ENCODE peak calls at places on chromosome 10, in ten cellular contexts. R is aorta; F is cardiac muscle cell; B is heart right ventricle; E is pancreas; X is fibroblast of lung; J is PC-3; L is CD8-positive, alpha-beta T cell; T is heart left ventricle; D is lower lobe of right lung. S is an unnamed sample. For H3K4me1 and H3K9me3, the result is how much of the 10 kb centered on the place peaks cover.

GRCh38 chr10:123639131-123639530 is 27.0 kb upstream of the GPR26 start:
- DNase-seq in J (no peak), R (no peak), D (no peak), X (no peak), F (no peak), B (no peak), L (no peak), T (no peak), E (no peak), S (no peak)

GRCh38 chr10:28508304-28508925 is 24.5 kb upstream of the WAC start:
- DNase-seq in B (no peak), J (no peak), F (no peak), T (no peak), D (no peak), R (no peak), E (no peak), X (no peak), L (no peak), S (no peak)

GRCh38 chr10:50379652-50380051 is 128.3 kb upstream of the ASAH2 start:
- DNase-seq in T (no peak), R (no peak), X (no peak), B (no peak), D (no peak), E (no peak), J (no peak), L (no peak), F (no peak), S (no peak)

GRCh38 chr10:68075550-68076004 is 494 bp upstream of the HERC4 start:
- DNase-seq in J (no peak), F (no peak), R (no peak), D (no peak), X (no peak), L (no peak), E (no peak), B (no peak), T (no peak), S (no peak)

GRCh38 chr10:61985715-61986114 is 84.2 kb downstream of the ARID5B start:
- DNase-seq in L (no peak), R (no peak), J (no peak), T (no peak), F (no peak), E (no peak), X (no peak), B (no peak), D (no peak), S (no peak)

GRCh38 chr10:96272256-96272985 is 1.1 kb upstream of the BLNK start:
- DNase-seq in F (no peak), T (no peak), J (no peak), R (no peak), E (no peak), L (no peak), B (no peak), X (no peak), D (no peak), S (no peak)

GRCh38 chr10:35898722-35899485 is 256.8 kb upstream of the FZD8 start:
- DNase-seq in X (no peak), T (peak), D (no peak), B (no peak), L (no peak), J (no peak), E (no peak), F (no peak), R (no peak), S (no peak)

GRCh38 chr10:97210576-97210975 is 24.8 kb upstream of the SLIT1 start:
- DNase-seq in L (peak), R (peak), E (peak), X (peak), B (peak), F (peak), T (peak), J (peak), D (peak), S (peak)

GRCh38 chr10:133266056-133266795 is 10.4 kb downstream of the ADAM8 start:
- DNase-seq in L (no peak), J (no peak), R (no peak), B (no peak), D (no peak), X (no peak), F (no peak), T (no peak), E (no peak), S (no peak)

GRCh38 chr10:118106426-118106825 is 59.7 kb upstream of the RAB11FIP2 start:
- DNase-seq in R (no peak), D (no peak), X (peak), E (no peak), F (peak), T (no peak), J (peak), B (peak), L (no peak), S (no peak)

GRCh38 chr10:88659725-88660592 is 4.3 kb upstream of the LIPF start:
- DNase-seq in T (no peak), R (no peak), L (no peak), D (no peak), B (no peak), F (no peak), J (no peak), E (no peak), X (peak), S (no peak)

GRCh38 chr10:117503170-117503885 is 39.2 kb upstream of the EMX2 start:
- DNase-seq in R (no peak), J (no peak), E (no peak), T (no peak), B (no peak), D (no peak), L (no peak), F (no peak), X (no peak), S (no peak)

GRCh38 chr10:5033061-5033770 is 29.6 kb upstream of the AKR1C2 start:
- DNase-seq in X (peak), D (no peak), B (no peak), E (no peak), R (no peak), J (peak), T (no peak), L (no peak), F (no peak), S (no peak)

GRCh38 chr10:118034755-118035154 is 12.0 kb downstream of the RAB11FIP2 start:
- DNase-seq in F (no peak), T (no peak), J (no peak), B (no peak), X (peak), E (no peak), L (no peak), R (no peak), D (peak), S (no peak)

GRCh38 chr10:116444527-116445142 is 17.0 kb downstream of the PNLIPRP3 start:
- DNase-seq in X (peak), J (peak), D (no peak), R (no peak), B (no peak), E (no peak), F (peak), L (no peak), T (no peak), S (no peak)

GRCh38 chr10:48792687-48793096 is 108.0 kb downstream of the WDFY4 start:
- DNase-seq in J (peak), R (no peak), L (no peak), E (no peak), F (no peak), B (no peak), X (peak), T (no peak), D (no peak), S (no peak)

GRCh38 chr10:125161570-125162139 is 1.3 kb upstream of the CTBP2 start:
- DNase-seq in F (peak), X (peak), L (no peak), J (no peak), R (no peak), T (no peak), B (no peak), D (peak), E (peak), S (peak)

GRCh38 chr10:92691591-92692084 is 1.9 kb downstream of the HHEX start:
- DNase-seq in L (peak), R (peak), T (peak), B (peak), E (peak), F (no peak), D (peak), X (no peak), J (no peak), S (peak)

GRCh38 chr10:103969857-103970627 is 3.1 kb downstream of the SLK start:
- DNase-seq in T (no peak), D (no peak), B (no peak), L (no peak), X (no peak), E (no peak), F (no peak), R (no peak), J (no peak), S (no peak)

GRCh38 chr10:86220626-86221025 is 146.0 kb downstream of the GRID1 start:
- DNase-seq in B (no peak), L (no peak), D (no peak), F (no peak), R (no peak), E (no peak), X (no peak), T (peak), J (no peak), S (no peak)

GRCh38 chr10:127017406-127018297 is 112.4 kb downstream of the DOCK1 start:
- DNase-seq in R (no peak), B (no peak), X (no peak), E (no peak), T (no peak), J (no peak), F (no peak), L (no peak), D (no peak), S (no peak)

GRCh38 chr10:125137601-125138438 is 22.5 kb downstream of the CTBP2 start:
- DNase-seq in F (no peak), D (peak), B (no peak), X (no peak), T (no peak), J (no peak), L (no peak), E (peak), R (no peak), S (no peak)

GRCh38 chr10:47029181-47029971 is 118.1 kb downstream of the PTPN20 start:
- DNase-seq in J (no peak), L (no peak), B (no peak), D (no peak), T (no peak), E (no peak), X (no peak), F (no peak), R (no peak), S (no peak)

GRCh38 chr10:102113956-102114857 is 6.0 kb downstream of the LDB1 start:
- DNase-seq in J (no peak), E (no peak), R (peak), B (no peak), D (no peak), T (no peak), L (peak), F (peak), X (no peak), S (peak)

GRCh38 chr10:118958984-118959916 is 70.3 kb upstream of the NANOS1 start:
- DNase-seq in J (peak), D (peak), L (no peak), E (no peak), B (peak), X (peak), R (peak), T (peak), F (no peak), S (peak)

GRCh38 chr10:31599626-31600504 is 280.8 kb downstream of the ZEB1 start:
- DNase-seq in B (no peak), X (no peak), L (no peak), F (no peak), D (no peak), R (no peak), J (peak), E (no peak), T (no peak), S (no peak)

GRCh38 chr10:8088504-8088903 is 34.0 kb downstream of the GATA3 start:
- DNase-seq in J (no peak), B (no peak), R (no peak), L (peak), F (no peak), E (no peak), T (no peak), X (no peak), D (no peak), S (no peak)

GRCh38 chr10:93751832-93752231 is 5.9 kb upstream of the LGI1 start:
- DNase-seq in D (no peak), F (peak), L (no peak), T (no peak), B (no peak), E (no peak), X (no peak), R (no peak), J (peak), S (no peak)

GRCh38 chr10:515674-516073 is 173.8 kb downstream of the DIP2C start:
- DNase-seq in T (no peak), X (no peak), L (no peak), E (no peak), B (no peak), J (no peak), D (no peak), F (no peak), R (no peak), S (no peak)

GRCh38 chr10:50582766-50583762 is 40.7 kb downstream of the SGMS1 start:
- DNase-seq in X (no peak), R (no peak), B (no peak), E (no peak), T (no peak), D (no peak), L (no peak), F (no peak), J (peak), S (no peak)

GRCh38 chr10:97222346-97222961 is 36.7 kb upstream of the SLIT1 start:
- DNase-seq in X (no peak), L (no peak), D (no peak), R (no peak), T (no peak), J (no peak), E (no peak), F (peak), B (no peak), S (no peak)

GRCh38 chr10:60526024-60526585 is 136.4 kb upstream of the ANK3 start:
- DNase-seq in R (no peak), J (peak), E (no peak), L (no peak), X (no peak), D (no peak), T (no peak), F (no peak), B (no peak), S (no peak)

GRCh38 chr10:130045091-130045652 is 65.5 kb downstream of the C10orf143 start:
- DNase-seq in R (no peak), B (no peak), X (no peak), T (no peak), L (no peak), E (no peak), F (peak), J (peak), D (no peak), S (no peak)

GRCh38 chr10:45627412-45628048 is 45.0 kb downstream of the ZFAND4 start:
- DNase-seq in E (peak), D (no peak), J (no peak), R (no peak), F (no peak), X (peak), T (peak), B (peak), L (no peak), S (no peak)

GRCh38 chr10:99235872-99236626 is 397 bp upstream of the HPSE2 start:
- DNase-seq in J (no peak), E (no peak), F (peak), D (no peak), B (no peak), L (no peak), R (peak), T (no peak), X (peak), S (no peak)

GRCh38 chr10:29668628-29669027 is 33.9 kb upstream of the SVIL start:
- DNase-seq in T (no peak), R (no peak), J (peak), X (no peak), B (no peak), F (no peak), E (no peak), L (no peak), D (no peak), S (no peak)

GRCh38 chr10:77191324-77192049 is 446.1 kb downstream of the KCNMA1 start:
- DNase-seq in T (no peak), F (no peak), D (no peak), E (no peak), X (no peak), J (no peak), R (no peak), L (no peak), B (no peak), S (no peak)

GRCh38 chr10:69220041-69220451 is at the start of gene HKDC1:
- DNase-seq in D (no peak), B (no peak), J (no peak), R (no peak), L (no peak), T (no peak), F (no peak), X (no peak), E (peak), S (no peak)

GRCh38 chr10:69220510-69220909 is 378 bp downstream of the HKDC1 start:
- DNase-seq in B (no peak), X (no peak), J (no peak), D (no peak), F (no peak), E (no peak), T (no peak), R (no peak), L (no peak), S (no peak)

GRCh38 chr10:69223028-69223342 is 2.9 kb downstream of the HKDC1 start:
- DNase-seq in R (no peak), D (no peak), T (no peak), E (no peak), B (no peak), J (no peak), X (no peak), L (no peak), F (no peak), S (no peak)

GRCh38 chr10:69224862-69225657 is 4.9 kb downstream of the HKDC1 start:
- DNase-seq in X (no peak), F (no peak), B (no peak), L (no peak), D (no peak), J (peak), E (no peak), R (no peak), T (no peak), S (no peak)

GRCh38 chr10:69222157-69223027 is 2.3 kb downstream of the HKDC1 start:
- DNase-seq in J (peak), D (no peak), E (no peak), T (no peak), F (peak), B (no peak), R (no peak), X (peak), L (peak), S (no peak)
- H3K4me1 ChIP-seq in J (under half), D (under half), E (under half), T (under half), F (under half), B (under half), R (under half), X (under half), L (under half), S (under half)

GRCh38 chr10:3467052-3467906 is 294.7 kb upstream of the PITRM1 start:
- DNase-seq in T (peak), F (no peak), D (peak), B (peak), X (peak), L (no peak), E (no peak), J (peak), R (peak), S (peak)

GRCh38 chr10:3468919-3469638 is 296.5 kb upstream of the PITRM1 start:
- DNase-seq in J (peak), B (peak), L (no peak), E (no peak), X (peak), D (peak), F (no peak), R (peak), T (peak), S (peak)

GRCh38 chr10:3469639-3470020 is 297.0 kb upstream of the PITRM1 start:
- DNase-seq in L (no peak), T (no peak), X (no peak), J (peak), E (no peak), R (no peak), D (no peak), F (no peak), B (no peak), S (peak)

GRCh38 chr10:3464760-3465405 is 292.3 kb upstream of the PITRM1 start:
- DNase-seq in L (no peak), J (peak), E (no peak), R (no peak), B (no peak), T (no peak), D (no peak), X (no peak), F (no peak), S (no peak)

DNA sequence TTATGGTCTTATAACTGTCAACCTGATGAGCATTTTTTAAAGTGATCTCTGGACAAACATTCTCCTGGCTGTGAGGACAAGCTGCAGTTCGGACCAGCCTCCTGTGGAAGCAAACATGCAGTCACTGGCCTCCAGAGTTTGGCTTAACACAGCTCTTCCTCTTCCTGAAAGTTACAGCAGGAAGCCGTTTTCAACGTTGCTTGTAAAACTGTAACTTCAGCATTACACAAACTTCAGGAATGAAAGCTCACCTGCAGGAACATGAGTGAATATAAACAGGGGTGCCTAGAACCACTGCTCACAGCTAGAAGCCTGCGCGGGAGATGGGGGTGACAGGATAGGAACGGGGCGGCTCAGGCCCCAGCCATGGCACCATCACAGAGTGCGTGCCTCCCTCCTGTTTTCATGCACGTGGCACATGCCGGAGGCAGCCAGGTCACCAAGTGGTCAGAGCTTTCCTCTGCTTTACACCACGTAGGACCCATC is 292.9 kb upstream of the PITRM1 start:
- DNase-seq in B (no peak), J (peak), E (no peak), T (no peak), D (no peak), F (no peak), X (no peak), L (no peak), R (no peak), S (no peak)
- H3K27ac ChIP-seq in B (peak), J (peak), E (no peak), T (peak), D (peak), F (no peak), X (no peak), L (no peak), R (no peak), S (peak)

GRCh38 chr10:37552881-37553280 is 304.5 kb downstream of the ZNF248 start:
- DNase-seq in B (no peak), X (no peak), F (no peak), T (no peak), L (no peak), D (no peak), E (no peak), R (no peak), J (no peak), S (no peak)
- H3K9me3 ChIP-seq in B (under half), X (under half), F (under half), T (under half), L (under half), D (under half), E (under half), R (under half), J (under half), S (under half)

DNA sequence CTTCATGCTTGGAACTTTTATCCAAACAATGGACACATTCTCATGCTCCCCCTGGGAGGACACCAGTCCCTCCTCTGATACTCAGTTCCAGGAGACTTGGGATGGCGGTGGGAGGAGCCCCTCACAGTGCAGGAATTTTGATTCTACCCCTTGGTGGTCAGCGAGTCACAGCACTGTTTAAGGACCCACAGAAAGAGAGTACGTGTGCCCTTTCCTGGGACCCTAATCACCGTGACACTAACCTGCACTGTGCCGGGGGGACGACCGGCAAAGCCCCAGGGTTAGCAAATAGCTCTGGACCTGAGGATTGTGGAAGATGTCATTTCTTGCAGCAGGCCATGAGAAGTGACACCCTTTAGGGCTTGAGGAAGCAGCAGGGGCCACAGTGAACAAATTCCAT is 10.4 kb downstream of the AFAP1L2 start:
- DNase-seq in L (no peak), T (no peak), J (no peak), B (no peak), X (no peak), R (no peak), E (no peak), F (no peak), D (no peak), S (no peak)
- H3K4me1 ChIP-seq in L (under half), T (under half), J (half or more), B (under half), X (under half), R (under half), E (under half), F (under half), D (under half), S (under half)

DNA sequence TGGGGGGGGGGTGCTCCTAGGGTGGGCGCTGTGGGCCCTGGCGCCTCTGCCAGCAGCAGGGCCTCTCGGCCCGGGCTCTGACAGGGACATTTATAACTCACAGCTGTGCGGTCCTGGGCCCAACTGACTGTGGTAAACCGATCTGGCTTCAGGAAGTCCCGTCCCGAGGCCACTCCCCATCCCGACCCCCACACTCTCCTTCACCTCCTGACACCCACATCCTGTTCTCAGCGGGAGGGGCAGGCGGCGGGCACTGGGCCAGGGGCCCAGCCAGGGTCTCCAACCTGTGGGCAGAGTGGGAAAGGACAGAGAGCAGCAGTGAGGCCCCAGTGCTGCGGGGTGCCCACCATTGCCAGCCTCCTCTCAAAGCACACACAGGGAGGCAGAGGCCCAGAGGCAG is 69.1 kb downstream of the ZMIZ1 start:
- DNase-seq in T (peak), F (no peak), X (peak), L (peak), D (no peak), B (no peak), R (peak), E (no peak), J (no peak), S (peak)
- H3K27ac ChIP-seq in T (peak), F (peak), X (peak), L (peak), D (peak), B (peak), R (no peak), E (peak), J (no peak), S (peak)

S was measured in psoas muscle.